ENCODE peak calls at places on chromosomes 3 and 15, in four cellular contexts. L is upper lobe of right lung, K is H1, T is A549. A is an unnamed sample. For H3K4me1, the result is how much of the 10 kb centered on the place peaks cover.

GRCh38 chr3:50345586-50345985 is at the start of gene ZMYND10:
- DNase-seq in L (peak), K (peak), T (peak), A (no peak)

GRCh38 chr3:150006774-150007173 is 36.1 kb upstream of the PFN2 start:
- DNase-seq in L (no peak), K (no peak), T (no peak), A (no peak)

GRCh38 chr3:13002398-13003124 is 70.7 kb downstream of the IQSEC1 start:
- DNase-seq in L (no peak), K (no peak), T (no peak), A (no peak)

GRCh38 chr3:194824676-194825075 is 139.0 kb downstream of the FAM43A start:
- DNase-seq in L (no peak), K (no peak), T (no peak), A (no peak)

GRCh38 chr3:184110316-184110725 is 13.5 kb downstream of the HTR3E start:
- DNase-seq in L (no peak), K (no peak), T (peak), A (no peak)

GRCh38 chr3:68249265-68249664 is 594.9 kb upstream of the SUCLG2 start:
- DNase-seq in L (no peak), K (no peak), T (no peak), A (no peak)

GRCh38 chr15:52076889-52077781 is 35.4 kb downstream of the BCL2L10 start:
- DNase-seq in L (no peak), K (no peak), T (peak), A (no peak)

GRCh38 chr3:125281411-125281810 is 68.9 kb upstream of the SLC12A8 start:
- DNase-seq in L (no peak), K (no peak), T (no peak), A (no peak)

GRCh38 chr3:177615015-177615414 is 417.7 kb upstream of the TBL1XR1 start:
- DNase-seq in L (peak), K (no peak), T (peak), A (no peak)

GRCh38 chr3:111903067-111903511 is 44.0 kb downstream of the PHLDB2 start:
- DNase-seq in L (no peak), K (no peak), T (peak), A (no peak)

GRCh38 chr3:129888739-129889138 is 4.8 kb downstream of the TMCC1 start:
- DNase-seq in L (no peak), K (no peak), T (peak), A (no peak)

GRCh38 chr15:41513282-41514227 is at the start of gene LTK:
- DNase-seq in L (no peak), K (peak), T (no peak), A (no peak)

GRCh38 chr3:174619244-174619643 is 239.9 kb upstream of the NAALADL2 start:
- DNase-seq in L (no peak), K (no peak), T (no peak), A (no peak)

GRCh38 chr3:121483290-121483689 is 62.5 kb downstream of the POLQ start:
- DNase-seq in L (no peak), K (no peak), T (no peak), A (no peak)

DNA sequence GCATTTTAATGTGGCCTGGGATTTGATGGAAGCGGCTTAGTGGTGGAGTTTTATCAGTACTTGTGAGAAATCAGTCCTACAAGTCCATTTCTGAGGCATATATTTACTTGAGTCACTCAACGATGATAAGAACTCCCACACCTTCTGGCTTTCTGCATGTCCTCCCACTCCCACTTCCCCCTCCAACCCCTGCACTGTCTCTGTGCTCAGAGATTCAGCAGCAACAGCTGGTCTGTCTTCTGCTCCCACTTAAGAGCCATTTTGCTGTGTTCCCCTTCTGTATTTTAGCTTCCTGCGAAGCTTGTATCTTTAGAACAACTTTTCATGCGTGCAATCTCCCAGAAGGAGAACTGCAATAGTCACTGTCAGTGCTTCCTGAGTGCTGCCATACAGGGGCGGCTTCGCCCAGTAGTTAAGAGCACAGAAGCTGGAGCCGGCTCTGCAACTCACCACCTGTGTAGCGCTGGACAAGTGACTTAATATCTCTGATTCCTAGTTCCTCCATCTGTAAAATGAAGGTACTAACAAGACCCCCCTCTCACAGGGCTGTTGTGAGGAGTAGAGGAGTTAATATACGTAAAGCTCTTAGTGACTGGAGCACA is 90.0 kb upstream of the SPATA12 start:
- DNase-seq in L (no peak), K (no peak), T (no peak), A (no peak)
- H3K4me3 ChIP-seq in L (no peak), K (no peak), T (no peak), A (no peak)

GRCh38 chr15:44726568-44727461 is 9.5 kb upstream of the TRIM69 start:
- DNase-seq in L (no peak), K (no peak), T (peak), A (no peak)

GRCh38 chr15:44726136-44726535 is 10.2 kb upstream of the TRIM69 start:
- DNase-seq in L (no peak), K (no peak), T (no peak), A (no peak)

GRCh38 chr15:44727462-44728231 is 8.7 kb upstream of the TRIM69 start:
- DNase-seq in L (no peak), K (no peak), T (no peak), A (no peak)

GRCh38 chr15:44728576-44729393 is 7.5 kb upstream of the TRIM69 start:
- DNase-seq in L (peak), K (peak), T (peak), A (peak)

GRCh38 chr15:44729394-44729913 is 6.9 kb upstream of the TRIM69 start:
- DNase-seq in L (peak), K (no peak), T (no peak), A (no peak)
- H3K27ac ChIP-seq in L (peak), K (no peak), T (peak), A (no peak)

DNA sequence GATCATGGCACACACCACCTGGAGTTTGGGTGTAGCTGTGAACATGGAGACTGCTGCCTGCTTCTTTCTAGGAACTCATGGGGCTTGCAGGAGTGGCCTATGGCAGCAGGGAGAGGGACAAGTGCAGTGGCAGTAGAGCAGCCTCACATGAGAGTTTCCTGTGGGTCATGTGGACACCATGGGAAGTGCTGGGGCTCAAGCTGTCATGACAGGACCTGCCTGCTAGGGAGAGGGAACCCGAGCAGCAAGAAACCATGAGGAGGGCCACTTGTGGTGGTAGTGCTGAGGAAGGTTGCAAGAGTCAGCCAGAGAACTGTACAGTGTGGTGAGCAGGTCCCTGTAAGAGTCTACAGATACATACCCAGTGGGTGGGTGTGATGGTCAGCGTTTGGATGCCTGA is 73.8 kb upstream of the MRPS22 start:
- DNase-seq in L (no peak), K (no peak), T (no peak), A (no peak)
- H3K4me1 ChIP-seq in L (under half), K (under half), T (under half), A (under half)

GRCh38 chr3:191761906-191762305 is 300.9 kb downstream of the PYDC2 start:
- DNase-seq in L (no peak), K (no peak), T (no peak), A (no peak)
- H3K4me3 ChIP-seq in L (no peak), K (no peak), T (no peak), A (no peak)

GRCh38 chr3:71252466-71252865 is 331.1 kb downstream of the FOXP1 start:
- DNase-seq in L (no peak), K (no peak), T (no peak), A (no peak)
- H3K27ac ChIP-seq in L (peak), K (no peak), T (peak), A (no peak)

A was measured in iPS DF 6.9.